ENCODE peak calls at places on chromosomes 3 and 15, in five cellular contexts. S is transverse colon, N is RWPE1, B is uterus, L is Panc1. X is an unnamed sample.
A peak's percentile ranks its signal among the peaks of the same experiment; 100 is the strongest.

GRCh38 chr3:172159962-172160538 is 120.7 kb downstream of the FNDC3B start:
- DNase-seq in S (no peak), N (no peak), B (no peak), L (no peak), X (peak; percentile 76)

GRCh38 chr15:98506172-98506571 is 142.2 kb upstream of the IGF1R start:
- DNase-seq in S (no peak), N (no peak), B (no peak), L (no peak), X (no peak)

GRCh38 chr15:90219421-90220141 is 14.2 kb downstream of the CIB1 start:
- DNase-seq in S (peak; percentile 57), N (no peak), B (no peak), L (no peak), X (no peak)

GRCh38 chr3:79167651-79168416 is 600.0 kb downstream of the ROBO1 start:
- DNase-seq in S (no peak), N (peak; percentile 37), B (no peak), L (no peak), X (no peak)

GRCh38 chr3:48397767-48398681 is 26.0 kb downstream of the FBXW12 start:
- DNase-seq in S (no peak), N (no peak), B (peak; percentile 11), L (no peak), X (no peak)

GRCh38 chr3:48695113-48695753 is 9.5 kb upstream of the NCKIPSD start:
- DNase-seq in S (peak; percentile 56), N (peak; percentile 43), B (peak; percentile 94), L (no peak), X (peak; percentile 85)

GRCh38 chr3:4587061-4587837 is 94.1 kb downstream of the ITPR1 start:
- DNase-seq in S (no peak), N (no peak), B (no peak), L (no peak), X (no peak)

GRCh38 chr3:45760878-45761711 is 35.2 kb downstream of the SLC6A20 start:
- DNase-seq in S (peak; percentile 58), N (peak; percentile 72), B (peak; percentile 59), L (peak; percentile 56), X (no peak)

GRCh38 chr3:54432975-54433374 is 310.6 kb downstream of the CACNA2D3 start:
- DNase-seq in S (no peak), N (no peak), B (no peak), L (no peak), X (no peak)

GRCh38 chr15:90553248-90553745 is 23.6 kb downstream of the CRTC3 start:
- DNase-seq in S (no peak), N (no peak), B (peak; percentile 33), L (no peak), X (no peak)

GRCh38 chr15:45648521-45649200 is 13.8 kb downstream of the SQOR start:
- DNase-seq in S (no peak), N (peak; percentile 81), B (no peak), L (no peak), X (no peak)

GRCh38 chr3:174302746-174303315 is 556.3 kb upstream of the NAALADL2 start:
- DNase-seq in S (no peak), N (no peak), B (no peak), L (no peak), X (no peak)

GRCh38 chr15:38768970-38769369 is 204.4 kb upstream of the RASGRP1 start:
- DNase-seq in S (no peak), N (no peak), B (peak; percentile 20), L (peak; percentile 4), X (peak; percentile 31)

GRCh38 chr15:31197497-31198414 is 96.2 kb upstream of the TRPM1 start:
- DNase-seq in S (peak; percentile 53), N (no peak), B (no peak), L (no peak), X (no peak)

GRCh38 chr3:31255007-31255603 is 277.6 kb upstream of the STT3B start:
- DNase-seq in S (no peak), N (no peak), B (no peak), L (no peak), X (no peak)

GRCh38 chr3:136546718-136547117 is 205.5 kb downstream of the STAG1 start:
- DNase-seq in S (no peak), N (no peak), B (no peak), L (no peak), X (no peak)

GRCh38 chr3:17160597-17160996 is 275.8 kb downstream of the PLCL2 start:
- DNase-seq in S (no peak), N (no peak), B (no peak), L (no peak), X (no peak)

GRCh38 chr15:55846108-55846707 is 103.3 kb upstream of the PRTG start:
- DNase-seq in S (peak; percentile 23), N (peak; percentile 59), B (peak; percentile 77), L (peak; percentile 76), X (no peak)

GRCh38 chr15:39056357-39056756 is 491.7 kb upstream of the RASGRP1 start:
- DNase-seq in S (no peak), N (no peak), B (no peak), L (no peak), X (no peak)

GRCh38 chr15:29903785-29904464 is 81.7 kb upstream of the TJP1 start:
- DNase-seq in S (no peak), N (no peak), B (no peak), L (no peak), X (no peak)

GRCh38 chr15:48761393-48762158 is 49.3 kb downstream of the CEP152 start:
- DNase-seq in S (no peak), N (no peak), B (no peak), L (no peak), X (no peak)

DNA sequence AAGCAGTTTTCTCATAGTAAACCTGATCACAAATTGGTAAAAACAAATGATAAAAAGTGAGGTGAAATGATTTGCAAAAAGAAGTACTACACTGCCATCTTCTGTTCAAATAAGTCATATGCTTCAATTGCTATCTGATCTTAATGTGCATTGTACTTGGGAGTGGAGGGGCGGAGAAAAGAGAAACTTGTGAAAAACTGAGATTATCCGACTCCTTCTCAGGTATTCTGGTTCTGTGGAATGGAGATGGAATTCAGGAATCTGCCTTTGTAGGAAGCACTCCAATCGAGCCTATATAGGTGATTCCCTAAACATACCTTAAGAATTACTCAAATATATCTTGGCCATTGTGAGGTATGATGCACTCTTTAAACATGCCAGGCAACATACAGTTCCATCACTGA is 180.6 kb downstream of the CHL1 start:
- DNase-seq in S (no peak), N (no peak), B (no peak), L (peak; percentile 13), X (no peak)
- TF ChIP-seq CTCF in S (peak; percentile 17), N (peak; percentile 25), B (peak; percentile 44), L (peak; percentile 42), X (no peak)

GRCh38 chr15:72358532-72359180 is 17.2 kb downstream of the HEXA start:
- DNase-seq in S (peak; percentile 30), N (peak; percentile 53), B (peak; percentile 65), L (no peak), X (no peak)

GRCh38 chr15:72353266-72353665 is 22.5 kb downstream of the HEXA start:
- DNase-seq in S (no peak), N (peak; percentile 42), B (no peak), L (no peak), X (no peak)

GRCh38 chr15:72358121-72358520 is 17.7 kb downstream of the HEXA start:
- DNase-seq in S (no peak), N (no peak), B (no peak), L (no peak), X (no peak)

GRCh38 chr15:72354496-72354895 is 21.3 kb downstream of the HEXA start:
- DNase-seq in S (no peak), N (no peak), B (no peak), L (no peak), X (no peak)
- H3K27ac ChIP-seq in S (no peak overlapping the region), N (no peak overlapping the region), B (no peak overlapping the region), L (no peak overlapping the region), X (no peak overlapping the region)

GRCh38 chr3:59065240-59065639 is 15.4 kb upstream of the CFAP20DC start:
- DNase-seq in S (no peak), N (no peak), B (no peak), L (no peak), X (no peak)

GRCh38 chr3:59069838-59070237 is 20.0 kb upstream of the CFAP20DC start:
- DNase-seq in S (no peak), N (no peak), B (no peak), L (no peak), X (no peak)

GRCh38 chr3:59064728-59065127 is 14.9 kb upstream of the CFAP20DC start:
- DNase-seq in S (no peak), N (no peak), B (no peak), L (no peak), X (no peak)

GRCh38 chr3:59064276-59064675 is 14.5 kb upstream of the CFAP20DC start:
- DNase-seq in S (peak; percentile 19), N (no peak), B (no peak), L (no peak), X (no peak)
- TF ChIP-seq CTCF in S (no peak), N (no peak), B (no peak), L (peak; percentile 24), X (no peak)

DNA sequence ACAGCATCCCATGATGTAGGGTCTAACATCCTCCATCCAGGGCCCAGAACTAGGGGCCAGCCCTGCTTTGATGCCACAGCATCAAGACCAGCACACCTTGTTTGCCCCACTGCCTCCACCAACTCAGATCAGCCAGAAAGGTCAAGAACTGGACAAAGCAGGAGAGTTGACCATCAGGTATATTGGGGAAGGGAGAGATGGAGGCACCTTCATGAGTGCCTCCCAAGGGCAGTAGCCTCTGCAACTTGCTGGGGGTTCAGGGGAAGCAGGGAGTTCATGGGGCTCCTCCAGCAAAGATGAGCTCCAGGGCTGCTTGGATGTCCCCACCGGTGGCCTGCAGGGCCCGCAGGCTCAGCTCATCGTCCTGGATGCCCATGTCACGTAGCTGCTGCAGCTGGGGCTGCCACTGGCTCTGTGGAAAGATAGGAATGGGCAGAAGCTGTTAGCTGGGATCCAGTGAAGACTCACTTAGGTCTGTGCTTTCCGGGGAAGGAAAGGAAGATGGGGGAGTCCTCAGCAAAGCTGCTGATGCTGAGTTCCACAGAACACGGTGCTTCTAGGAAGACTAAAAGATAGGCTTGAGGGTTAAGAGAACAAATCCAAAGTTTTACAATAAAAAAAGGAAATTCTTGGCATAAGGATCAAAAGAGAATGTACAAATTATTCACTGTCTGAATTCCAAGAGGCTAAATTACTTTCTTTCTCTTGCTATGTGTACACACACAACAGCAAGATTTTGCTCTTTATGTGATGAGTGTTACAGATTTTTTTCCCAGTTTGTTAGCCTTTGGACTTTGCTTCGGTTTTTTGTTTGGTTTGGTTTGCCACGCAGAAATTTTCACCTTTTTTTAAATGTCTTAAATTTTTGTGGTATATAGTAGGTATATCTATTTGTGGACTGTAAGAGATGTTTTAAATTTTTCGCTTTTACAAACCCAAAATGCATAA is 12.3 kb upstream of the SEMA7A start:
- DNase-seq in S (no peak), N (no peak), B (no peak), L (no peak), X (no peak)
- H3K27ac ChIP-seq in S (no peak overlapping the region), N (no peak overlapping the region), B (no peak overlapping the region), L (no peak overlapping the region), X (no peak overlapping the region)

GRCh38 chr15:89096664-89097063 is 8.4 kb downstream of the ABHD2 start:
- DNase-seq in S (no peak), N (no peak), B (no peak), L (no peak), X (peak; percentile 45)
- TF ChIP-seq CTCF in S (no peak), N (no peak), B (no peak), L (no peak), X (no peak)